ENCODE peak calls at places on chromosomes 16 and 17, in four cellular contexts. One of them, this sample, is unnamed.

GRCh38 chr17:44798352-44798751 is 31.7 kb downstream of the GJC1 start:
- DNase-seq in neuronal stem cell: no peak
- DNase-seq in lung: no peak
- DNase-seq in cardiac fibroblast: no peak
- DNase-seq in this sample: no peak

GRCh38 chr17:28538296-28538895 is 14.0 kb downstream of the UNC119 start:
- DNase-seq in neuronal stem cell: no peak
- DNase-seq in lung: no peak
- DNase-seq in cardiac fibroblast: no peak
- DNase-seq in this sample: no peak

GRCh38 chr17:4934173-4934979 is 2.3 kb downstream of the GP1BA start:
- DNase-seq in neuronal stem cell: no peak
- DNase-seq in lung: no peak
- DNase-seq in cardiac fibroblast: peak
- DNase-seq in this sample: peak

GRCh38 chr16:10940501-10941079 is 1.7 kb downstream of the DEXI start:
- DNase-seq in neuronal stem cell: no peak
- DNase-seq in lung: no peak
- DNase-seq in cardiac fibroblast: no peak
- DNase-seq in this sample: no peak

GRCh38 chr17:55567240-55568216 is 56.3 kb upstream of the SMIM36 start:
- DNase-seq in neuronal stem cell: no peak
- DNase-seq in lung: no peak
- DNase-seq in cardiac fibroblast: no peak
- DNase-seq in this sample: peak

GRCh38 chr17:74442670-74443515 is 11.0 kb downstream of the GPRC5C start:
- DNase-seq in neuronal stem cell: no peak
- DNase-seq in lung: peak
- DNase-seq in cardiac fibroblast: peak
- DNase-seq in this sample: peak

GRCh38 chr16:11315499-11315898 is 29.8 kb upstream of the RMI2 start:
- DNase-seq in neuronal stem cell: peak
- DNase-seq in lung: no peak
- DNase-seq in cardiac fibroblast: peak
- DNase-seq in this sample: no peak

GRCh38 chr17:4953461-4953961 is 2.6 kb downstream of the ENO3 start:
- DNase-seq in neuronal stem cell: no peak
- DNase-seq in lung: no peak
- DNase-seq in cardiac fibroblast: peak
- DNase-seq in this sample: no peak

GRCh38 chr17:981292-981658 is 1.7 kb upstream of the NXN start:
- DNase-seq in neuronal stem cell: no peak
- DNase-seq in lung: no peak
- DNase-seq in cardiac fibroblast: no peak
- DNase-seq in this sample: no peak

GRCh38 chr16:68402748-68403040 is 45.6 kb downstream of the SMPD3 start:
- DNase-seq in neuronal stem cell: no peak
- DNase-seq in lung: no peak
- DNase-seq in cardiac fibroblast: no peak
- DNase-seq in this sample: no peak

GRCh38 chr17:36697907-36698526 is 96.6 kb downstream of the MRM1 start:
- DNase-seq in neuronal stem cell: peak
- DNase-seq in lung: no peak
- DNase-seq in cardiac fibroblast: no peak
- DNase-seq in this sample: no peak

GRCh38 chr16:67151431-67152097 is 766 bp upstream of the B3GNT9 start:
- DNase-seq in neuronal stem cell: no peak
- DNase-seq in lung: no peak
- DNase-seq in cardiac fibroblast: peak
- DNase-seq in this sample: no peak

GRCh38 chr16:4341250-4341649 is 9.9 kb downstream of the PAM16 start:
- DNase-seq in neuronal stem cell: no peak
- DNase-seq in lung: no peak
- DNase-seq in cardiac fibroblast: no peak
- DNase-seq in this sample: no peak

GRCh38 chr16:89071686-89072182 is 21.9 kb upstream of the ACSF3 start:
- DNase-seq in neuronal stem cell: no peak
- DNase-seq in lung: no peak
- DNase-seq in cardiac fibroblast: no peak
- DNase-seq in this sample: no peak

GRCh38 chr17:1197781-1198490 is 18.2 kb upstream of the ABR start:
- DNase-seq in neuronal stem cell: no peak
- DNase-seq in lung: peak
- DNase-seq in cardiac fibroblast: no peak
- DNase-seq in this sample: no peak

GRCh38 chr16:69234460-69234859 is 47.5 kb downstream of the SNTB2 start:
- DNase-seq in neuronal stem cell: no peak
- DNase-seq in lung: no peak
- DNase-seq in cardiac fibroblast: no peak
- DNase-seq in this sample: no peak

GRCh38 chr16:81004646-81005353 is 1.9 kb downstream of the CMC2 start:
- DNase-seq in neuronal stem cell: peak
- DNase-seq in lung: no peak
- DNase-seq in cardiac fibroblast: peak
- DNase-seq in this sample: peak

GRCh38 chr16:9090101-9090959 is 1.1 kb upstream of the HAPSTR1 start:
- DNase-seq in neuronal stem cell: peak
- DNase-seq in lung: peak
- DNase-seq in cardiac fibroblast: no peak
- DNase-seq in this sample: peak

GRCh38 chr16:75306102-75306762 is 54.8 kb upstream of the BCAR1 start:
- DNase-seq in neuronal stem cell: no peak
- DNase-seq in lung: no peak
- DNase-seq in cardiac fibroblast: no peak
- DNase-seq in this sample: no peak

GRCh38 chr17:2853111-2853721 is 57.0 kb downstream of the RAP1GAP2 start:
- DNase-seq in neuronal stem cell: no peak
- DNase-seq in lung: peak
- DNase-seq in cardiac fibroblast: peak
- DNase-seq in this sample: peak

GRCh38 chr17:6853764-6854442 is 22.4 kb upstream of the TEKT1 start:
- DNase-seq in neuronal stem cell: no peak
- DNase-seq in lung: no peak
- DNase-seq in cardiac fibroblast: no peak
- DNase-seq in this sample: no peak

GRCh38 chr16:1579214-1579613 is 32.7 kb downstream of the IFT140 start:
- DNase-seq in neuronal stem cell: no peak
- DNase-seq in lung: no peak
- DNase-seq in cardiac fibroblast: no peak
- DNase-seq in this sample: no peak

GRCh38 chr17:37708008-37708615 is 36.7 kb downstream of the HNF1B start:
- DNase-seq in neuronal stem cell: no peak
- DNase-seq in lung: no peak
- DNase-seq in cardiac fibroblast: no peak
- DNase-seq in this sample: no peak

GRCh38 chr16:19289805-19290490 is 4.4 kb downstream of the CLEC19A start:
- DNase-seq in neuronal stem cell: peak
- DNase-seq in lung: no peak
- DNase-seq in cardiac fibroblast: no peak
- DNase-seq in this sample: peak

GRCh38 chr17:56593741-56594527 is 435 bp downstream of the NOG start:
- DNase-seq in neuronal stem cell: no peak
- DNase-seq in lung: peak
- DNase-seq in cardiac fibroblast: peak
- DNase-seq in this sample: peak

GRCh38 chr17:77741109-77741508 is 217.4 kb upstream of the TNRC6C start:
- DNase-seq in neuronal stem cell: no peak
- DNase-seq in lung: no peak
- DNase-seq in cardiac fibroblast: no peak
- DNase-seq in this sample: no peak

GRCh38 chr16:51327001-51327400 is 175.9 kb upstream of the SALL1 start:
- DNase-seq in neuronal stem cell: no peak
- DNase-seq in lung: no peak
- DNase-seq in cardiac fibroblast: peak
- DNase-seq in this sample: no peak

GRCh38 chr17:43717913-43718312 is 40.7 kb downstream of the SOST start:
- DNase-seq in neuronal stem cell: no peak
- DNase-seq in lung: no peak
- DNase-seq in cardiac fibroblast: no peak
- DNase-seq in this sample: no peak

GRCh38 chr16:23801387-23801786 is 34.4 kb upstream of the PRKCB start:
- DNase-seq in neuronal stem cell: peak
- DNase-seq in lung: peak
- DNase-seq in cardiac fibroblast: peak
- DNase-seq in this sample: peak

GRCh38 chr17:58153046-58153445 is 4.9 kb downstream of the OR4D1 start:
- DNase-seq in neuronal stem cell: no peak
- DNase-seq in lung: no peak
- DNase-seq in cardiac fibroblast: no peak
- DNase-seq in this sample: no peak

GRCh38 chr17:29154516-29155234 is 25.5 kb downstream of the MYO18A start:
- DNase-seq in neuronal stem cell: no peak
- DNase-seq in lung: no peak
- DNase-seq in cardiac fibroblast: no peak
- DNase-seq in this sample: no peak

GRCh38 chr17:77811521-77811920 is 147.0 kb upstream of the TNRC6C start:
- DNase-seq in neuronal stem cell: no peak
- DNase-seq in lung: peak
- DNase-seq in cardiac fibroblast: no peak
- DNase-seq in this sample: no peak

GRCh38 chr17:152860-153420 is 15.6 kb downstream of the SCGB1C2 start:
- DNase-seq in neuronal stem cell: no peak
- DNase-seq in lung: no peak
- DNase-seq in cardiac fibroblast: no peak
- DNase-seq in this sample: no peak

GRCh38 chr16:77812856-77813523 is 24.6 kb downstream of the VAT1L start:
- DNase-seq in neuronal stem cell: no peak
- DNase-seq in lung: no peak
- DNase-seq in cardiac fibroblast: no peak
- DNase-seq in this sample: no peak

DNA sequence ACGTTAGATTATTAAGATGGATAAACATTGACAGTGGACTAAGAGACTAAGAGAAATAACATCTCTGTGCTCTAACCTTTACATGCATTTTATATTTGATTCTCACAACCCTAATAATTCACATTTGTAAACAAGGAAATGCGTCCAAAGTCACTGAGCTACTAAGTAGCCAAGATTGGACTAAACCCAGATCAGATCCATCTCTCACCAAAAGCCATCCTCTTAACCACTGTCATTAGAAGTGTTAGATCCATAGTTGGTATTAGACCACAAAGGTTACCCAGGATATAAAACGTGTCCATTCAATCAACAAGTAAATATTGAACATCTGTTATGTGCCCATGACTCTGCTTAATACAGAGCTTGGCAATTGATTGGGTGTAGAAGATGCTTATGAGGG is 5.2 kb downstream of the HSD17B2 start:
- DNase-seq in neuronal stem cell: no peak
- DNase-seq in lung: no peak
- DNase-seq in cardiac fibroblast: no peak
- DNase-seq in this sample: no peak
- H3K4me3 ChIP-seq in neuronal stem cell: no peak
- H3K4me3 ChIP-seq in lung: no peak
- H3K4me3 ChIP-seq in cardiac fibroblast: no peak
- H3K4me3 ChIP-seq in this sample: no peak

GRCh38 chr16:56684256-56684925 is 2.1 kb downstream of the MT1X start:
- DNase-seq in neuronal stem cell: no peak
- DNase-seq in lung: no peak
- DNase-seq in cardiac fibroblast: no peak
- DNase-seq in this sample: no peak
- H3K4me3 ChIP-seq in neuronal stem cell: no peak
- H3K4me3 ChIP-seq in lung: no peak
- H3K4me3 ChIP-seq in cardiac fibroblast: no peak
- H3K4me3 ChIP-seq in this sample: no peak

GRCh38 chr17:52157161-52157560 is 1.4 kb downstream of the CA10 start:
- DNase-seq in neuronal stem cell: no peak
- DNase-seq in lung: no peak
- DNase-seq in cardiac fibroblast: no peak
- DNase-seq in this sample: no peak

GRCh38 chr17:52158450-52159042 is at the start of gene CA10:
- DNase-seq in neuronal stem cell: peak
- DNase-seq in lung: no peak
- DNase-seq in cardiac fibroblast: no peak
- DNase-seq in this sample: peak

GRCh38 chr17:52155301-52155700 is 3.2 kb downstream of the CA10 start:
- DNase-seq in neuronal stem cell: no peak
- DNase-seq in lung: no peak
- DNase-seq in cardiac fibroblast: no peak
- DNase-seq in this sample: no peak

GRCh38 chr17:52157603-52158449 is 688 bp downstream of the CA10 start:
- DNase-seq in neuronal stem cell: peak
- DNase-seq in lung: no peak
- DNase-seq in cardiac fibroblast: no peak
- DNase-seq in this sample: peak

GRCh38 chr17:52156576-52156975 is 1.9 kb downstream of the CA10 start:
- DNase-seq in neuronal stem cell: no peak
- DNase-seq in lung: no peak
- DNase-seq in cardiac fibroblast: no peak
- DNase-seq in this sample: no peak
- H3K4me3 ChIP-seq in neuronal stem cell: no peak
- H3K4me3 ChIP-seq in lung: no peak
- H3K4me3 ChIP-seq in cardiac fibroblast: no peak
- H3K4me3 ChIP-seq in this sample: no peak

GRCh38 chr17:27463235-27463677 is 7.0 kb downstream of the KSR1 start:
- DNase-seq in neuronal stem cell: no peak
- DNase-seq in lung: no peak
- DNase-seq in cardiac fibroblast: no peak
- DNase-seq in this sample: no peak
- H3K4me3 ChIP-seq in neuronal stem cell: no peak
- H3K4me3 ChIP-seq in lung: no peak
- H3K4me3 ChIP-seq in cardiac fibroblast: no peak
- H3K4me3 ChIP-seq in this sample: no peak

This sample was measured in BE2C.